ENCODE peak calls at places on chromosomes 7 and 10, in seven cellular contexts. U is GM04504; V is HT1080; S is activated CD4-positive, CD25-positive, alpha-beta regulatory T cell treated with anti-CD3 and anti-CD28 coated beads, Interleukin-2, amount 50 U/mL, for 16 hours; G is A549; W is T-helper 2 cell; N is stimulated activated CD4-positive, alpha-beta T cell treated with anti-CD3 and anti-CD28 coated beads, Interleukin-2, amount 100 ng/mL, for 48 hours. J is an unnamed sample.

GRCh38 chr7:50292763-50293162 is 11.8 kb upstream of the IKZF1 start:
- DNase-seq in U (no peak), V (no peak), W (no peak), S (no peak), N (no peak), G (no peak), J (no peak)

GRCh38 chr10:72414642-72415041 is 59.9 kb upstream of the DNAJB12 start:
- DNase-seq in U (no peak), G (no peak), W (no peak), N (no peak), S (no peak), V (no peak), J (no peak)

GRCh38 chr7:44311561-44312495 is 13.6 kb downstream of the CAMK2B start:
- DNase-seq in W (no peak), V (no peak), S (no peak), N (no peak), U (no peak), G (no peak), J (no peak)

GRCh38 chr10:69831231-69831855 is 29.6 kb downstream of the COL13A1 start:
- DNase-seq in U (no peak), N (no peak), W (no peak), G (no peak), V (peak), S (no peak), J (no peak)

GRCh38 chr7:142539901-142540300 is 209.4 kb upstream of the PRSS1 start:
- DNase-seq in U (no peak), G (no peak), W (no peak), N (no peak), V (peak), S (no peak), J (no peak)

GRCh38 chr10:13816195-13816926 is 229.6 kb downstream of the PRPF18 start:
- DNase-seq in S (no peak), U (peak), G (no peak), N (no peak), W (no peak), V (peak), J (peak)

GRCh38 chr10:78231930-78232329 is 198.3 kb downstream of the RPS24 start:
- DNase-seq in V (no peak), N (no peak), S (no peak), W (no peak), U (no peak), G (no peak), J (no peak)

GRCh38 chr10:115981056-115981455 is 291.9 kb downstream of the GFRA1 start:
- DNase-seq in G (no peak), N (no peak), U (no peak), V (no peak), S (no peak), W (no peak), J (no peak)

GRCh38 chr10:114458955-114459354 is 54.7 kb upstream of the AFAP1L2 start:
- DNase-seq in U (no peak), N (peak), G (peak), V (peak), S (no peak), W (no peak), J (no peak)

GRCh38 chr10:31457858-31458257 is 138.8 kb downstream of the ZEB1 start:
- DNase-seq in U (no peak), S (no peak), G (no peak), V (no peak), W (no peak), N (no peak), J (no peak)

GRCh38 chr10:3906511-3907111 is 121.6 kb upstream of the KLF6 start:
- DNase-seq in W (no peak), V (no peak), N (no peak), U (no peak), G (no peak), S (no peak), J (peak)

GRCh38 chr10:88138319-88138848 is 275.0 kb downstream of the PTEN start:
- DNase-seq in V (no peak), S (no peak), G (no peak), U (no peak), W (no peak), N (no peak), J (no peak)

GRCh38 chr10:17851611-17852010 is 42.5 kb downstream of the MRC1 start:
- DNase-seq in V (no peak), U (no peak), W (no peak), G (no peak), N (no peak), S (no peak), J (no peak)

GRCh38 chr7:113331155-113331898 is 213.0 kb upstream of the SMIM30 start:
- DNase-seq in U (no peak), S (no peak), N (no peak), G (no peak), V (no peak), W (no peak), J (no peak)

GRCh38 chr10:47176903-47177860 is 122.8 kb upstream of the GDF10 start:
- DNase-seq in N (no peak), V (no peak), S (no peak), G (no peak), W (no peak), U (peak), J (peak)

GRCh38 chr10:101358706-101359300 is 4.8 kb downstream of the BTRC start:
- DNase-seq in W (no peak), U (no peak), N (no peak), V (no peak), G (no peak), S (no peak), J (no peak)

GRCh38 chr10:25875555-25876165 is 58.4 kb upstream of the MYO3A start:
- DNase-seq in S (peak), G (peak), N (peak), U (peak), W (peak), V (peak), J (peak)

GRCh38 chr10:108204528-108205313 is 1040.2 kb upstream of the SORCS1 start:
- DNase-seq in V (peak), N (no peak), W (no peak), S (no peak), G (no peak), U (no peak), J (no peak)

GRCh38 chr7:113629244-113629643 is 289.6 kb downstream of the PPP1R3A start:
- DNase-seq in N (no peak), S (no peak), U (no peak), G (no peak), W (no peak), V (peak), J (no peak)

GRCh38 chr10:121662945-121663917 is 65.0 kb upstream of the FGFR2 start:
- DNase-seq in S (no peak), W (no peak), U (no peak), N (no peak), V (no peak), G (peak), J (no peak)

GRCh38 chr7:114444196-114444595 is 29.6 kb downstream of the FOXP2 start:
- DNase-seq in U (no peak), V (no peak), S (no peak), W (no peak), G (no peak), N (no peak), J (no peak)

GRCh38 chr7:102396710-102397019 is 502 bp downstream of the PRKRIP1 start:
- DNase-seq in U (no peak), N (no peak), V (no peak), G (no peak), S (no peak), W (no peak), J (no peak)

GRCh38 chr10:60123172-60123571 is 216.8 kb upstream of the CCDC6 start:
- DNase-seq in S (no peak), U (peak), W (no peak), V (peak), N (no peak), G (no peak), J (no peak)

GRCh38 chr10:126628746-126629145 is 41.7 kb downstream of the C10orf90 start:
- DNase-seq in G (no peak), S (no peak), U (no peak), W (no peak), N (no peak), V (no peak), J (no peak)

GRCh38 chr7:130210181-130210935 is 2.7 kb downstream of the SSMEM1 start:
- DNase-seq in G (no peak), N (no peak), S (no peak), V (no peak), W (no peak), U (peak), J (no peak)